ENCODE peak calls at places on chromosomes 6 and 20, in six cellular contexts. Z, N, M, G, U and Y are unnamed samples.

GRCh38 chr6:88680654-88681053 is 282.8 kb downstream of the RNGTT start:
- DNase-seq in Z (no peak), N (no peak), U (no peak), G (no peak), M (no peak), Y (no peak)

GRCh38 chr20:5919634-5920544 is 30.4 kb downstream of the TRMT6 start:
- DNase-seq in G (no peak), M (no peak), Z (no peak), U (no peak), N (peak), Y (no peak)

GRCh38 chr20:61725145-61725544 is 340.5 kb downstream of the TAF4 start:
- DNase-seq in U (no peak), N (no peak), Z (no peak), G (no peak), M (no peak), Y (peak)

GRCh38 chr20:18738055-18738454 is 75.5 kb upstream of the SCP2D1 start:
- DNase-seq in Z (no peak), G (no peak), U (no peak), N (peak), M (peak), Y (no peak)

GRCh38 chr6:5020142-5020541 is 16.3 kb upstream of the RPP40 start:
- DNase-seq in G (no peak), U (no peak), M (no peak), Z (no peak), N (no peak), Y (no peak)

GRCh38 chr6:155126727-155127439 is 131.8 kb downstream of the TIAM2 start:
- DNase-seq in Z (no peak), U (no peak), M (peak), G (peak), N (no peak), Y (no peak)

GRCh38 chr6:11263185-11263817 is 30.8 kb upstream of the NEDD9 start:
- DNase-seq in M (peak), U (no peak), Z (peak), N (peak), G (no peak), Y (peak)

GRCh38 chr6:137248702-137249101 is 29.5 kb upstream of the IFNGR1 start:
- DNase-seq in G (no peak), N (no peak), M (no peak), U (no peak), Z (no peak), Y (no peak)

GRCh38 chr20:47298624-47299023 is 57.9 kb downstream of the ZMYND8 start:
- DNase-seq in Z (no peak), N (no peak), G (no peak), M (no peak), U (no peak), Y (no peak)

GRCh38 chr20:62792940-62793756 is 3.1 kb upstream of the MRGBP start:
- DNase-seq in Z (no peak), M (no peak), U (no peak), N (no peak), G (no peak), Y (no peak)

GRCh38 chr6:15874821-15875220 is 212.0 kb upstream of the DTNBP1 start:
- DNase-seq in M (no peak), N (no peak), G (no peak), U (no peak), Z (no peak), Y (no peak)

GRCh38 chr6:53483423-53484353 is 61.2 kb downstream of the GCLC start:
- DNase-seq in U (peak), Z (no peak), N (no peak), M (no peak), G (no peak), Y (peak)

GRCh38 chr6:3722211-3722621 is 29.3 kb downstream of the PXDC1 start:
- DNase-seq in N (no peak), G (no peak), U (no peak), Z (no peak), M (no peak), Y (no peak)

GRCh38 chr6:43890197-43891062 is 120.4 kb downstream of the VEGFA start:
- DNase-seq in U (no peak), Z (no peak), M (no peak), G (no peak), N (no peak), Y (no peak)

GRCh38 chr6:53216301-53216700 is 67.7 kb upstream of the GCM1 start:
- DNase-seq in N (no peak), G (no peak), U (no peak), M (no peak), Z (no peak), Y (no peak)

GRCh38 chr6:142926494-142927273 is 18.3 kb downstream of the HIVEP2 start:
- DNase-seq in U (peak), Z (peak), M (peak), N (no peak), G (peak), Y (peak)

GRCh38 chr6:25301358-25301757 is 22.2 kb downstream of the CARMIL1 start:
- DNase-seq in G (no peak), N (no peak), M (no peak), Z (no peak), U (no peak), Y (no peak)

GRCh38 chr20:18973499-18974173 is 160.1 kb downstream of the SCP2D1 start:
- DNase-seq in N (no peak), G (no peak), U (no peak), M (no peak), Z (no peak), Y (no peak)

GRCh38 chr20:32358883-32359632 is 927 bp downstream of the ASXL1 start:
- DNase-seq in N (no peak), M (peak), Z (peak), U (peak), G (peak), Y (peak)

GRCh38 chr6:142075516-142076101 is 57.1 kb upstream of the GJE1 start:
- DNase-seq in U (no peak), G (no peak), N (no peak), Z (no peak), M (no peak), Y (no peak)

GRCh38 chr6:167757291-167757690 is 69.4 kb upstream of the AFDN start:
- DNase-seq in N (no peak), M (no peak), U (no peak), Z (no peak), G (no peak), Y (no peak)

GRCh38 chr6:82818727-82819126 is 246.9 kb downstream of the UBE3D start:
- DNase-seq in G (no peak), Z (no peak), N (peak), M (no peak), U (no peak), Y (no peak)

GRCh38 chr20:33499347-33499746 is 9.5 kb downstream of the CBFA2T2 start:
- DNase-seq in N (no peak), Z (no peak), M (no peak), U (no peak), G (peak), Y (no peak)

GRCh38 chr6:148521586-148521985 is 178.9 kb downstream of the SASH1 start:
- DNase-seq in N (peak), U (no peak), G (no peak), M (no peak), Z (no peak), Y (no peak)

GRCh38 chr6:114439414-114439813 is 96.6 kb upstream of the HS3ST5 start:
- DNase-seq in M (no peak), N (no peak), Z (no peak), U (no peak), G (no peak), Y (no peak)

GRCh38 chr6:16270178-16270794 is 31.9 kb downstream of the GMPR start:
- DNase-seq in G (no peak), Z (no peak), U (no peak), M (no peak), N (no peak), Y (no peak)

GRCh38 chr20:52056203-52057062 is 135.1 kb downstream of the ZFP64 start:
- DNase-seq in Z (no peak), N (peak), U (no peak), M (no peak), G (no peak), Y (no peak)

GRCh38 chr6:25981529-25982263 is 19.1 kb downstream of the TRIM38 start:
- DNase-seq in U (no peak), M (no peak), G (no peak), Z (no peak), N (no peak), Y (no peak)

GRCh38 chr6:31293343-31293742 is 21.5 kb upstream of the HLA-C start:
- DNase-seq in M (peak), G (no peak), N (no peak), U (no peak), Z (no peak), Y (no peak)

GRCh38 chr6:16355699-16356481 is 117.5 kb downstream of the GMPR start:
- DNase-seq in U (no peak), M (no peak), Z (no peak), G (no peak), N (no peak), Y (no peak)

GRCh38 chr6:51429042-51429712 is 610.5 kb downstream of the TFAP2B start:
- DNase-seq in M (no peak), U (no peak), N (no peak), Z (no peak), G (no peak), Y (no peak)

GRCh38 chr6:42898891-42899361 is 16.9 kb upstream of the PTCRA start:
- DNase-seq in N (no peak), U (no peak), G (no peak), Z (peak), M (peak), Y (peak)

GRCh38 chr20:32830437-32830836 is 10.7 kb downstream of the MAPRE1 start:
- DNase-seq in Z (peak), M (peak), G (no peak), U (no peak), N (no peak), Y (no peak)

GRCh38 chr20:36991708-36992107 is 40.2 kb upstream of the SAMHD1 start:
- DNase-seq in M (no peak), U (no peak), G (no peak), Z (no peak), N (no peak), Y (no peak)

GRCh38 chr6:109092074-109092473 is 2.6 kb downstream of the SESN1 start:
- DNase-seq in Z (no peak), N (no peak), G (no peak), U (no peak), M (no peak), Y (no peak)

GRCh38 chr6:16698988-16699868 is 62.0 kb downstream of the ATXN1 start:
- DNase-seq in Z (no peak), M (peak), U (no peak), G (no peak), N (no peak), Y (no peak)

GRCh38 chr20:48052492-48052870 is 267.2 kb upstream of the SULF2 start:
- DNase-seq in G (no peak), N (no peak), Z (no peak), U (no peak), M (peak), Y (no peak)

GRCh38 chr6:166005401-166005845 is 162.2 kb downstream of the TBXT start:
- DNase-seq in N (no peak), M (peak), Z (no peak), U (no peak), G (no peak), Y (peak)

GRCh38 chr6:145077382-145077781 is 657.9 kb downstream of the EPM2A start:
- DNase-seq in G (no peak), M (no peak), N (no peak), U (no peak), Z (no peak), Y (no peak)
- TF ChIP-seq CTCF in G (no peak), M (no peak), N (no peak), U (no peak), Z (no peak), Y (no peak)

GRCh38 chr6:27281569-27281968 is 30.5 kb downstream of the POM121L2 start:
- DNase-seq in M (no peak), N (no peak), U (no peak), G (no peak), Z (no peak), Y (no peak)
- TF ChIP-seq CTCF in M (no peak), N (no peak), U (no peak), G (no peak), Z (no peak), Y (no peak)

DNA sequence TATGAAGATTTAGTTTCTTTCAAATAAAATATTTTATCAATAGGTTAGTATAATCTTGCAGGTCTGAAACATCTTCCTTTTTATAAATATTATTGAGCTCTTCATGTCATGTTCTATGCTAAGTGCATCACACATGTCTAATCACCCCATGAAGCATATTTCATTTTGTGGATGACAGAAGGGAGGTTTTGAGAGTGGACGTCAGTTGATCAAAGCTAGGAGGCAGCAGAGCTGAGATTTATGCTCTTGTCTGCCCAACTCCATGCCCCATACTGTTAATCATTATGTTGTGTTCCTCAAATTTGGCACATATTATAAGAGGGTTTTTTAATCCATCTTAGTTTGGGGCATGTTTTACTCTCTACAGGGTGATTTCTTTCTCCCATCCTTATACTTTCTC is 22.7 kb downstream of the DSE start:
- DNase-seq in G (peak), Z (no peak), M (no peak), U (no peak), N (no peak), Y (no peak)
- TF ChIP-seq CTCF in G (peak), Z (no peak), M (no peak), U (no peak), N (peak), Y (no peak)

GRCh38 chr6:130076512-130076911 is 58.1 kb downstream of the L3MBTL3 start:
- DNase-seq in N (no peak), G (no peak), Z (no peak), U (no peak), M (peak), Y (no peak)
- TF ChIP-seq CTCF in N (no peak), G (peak), Z (no peak), U (no peak), M (peak), Y (no peak)

DNA sequence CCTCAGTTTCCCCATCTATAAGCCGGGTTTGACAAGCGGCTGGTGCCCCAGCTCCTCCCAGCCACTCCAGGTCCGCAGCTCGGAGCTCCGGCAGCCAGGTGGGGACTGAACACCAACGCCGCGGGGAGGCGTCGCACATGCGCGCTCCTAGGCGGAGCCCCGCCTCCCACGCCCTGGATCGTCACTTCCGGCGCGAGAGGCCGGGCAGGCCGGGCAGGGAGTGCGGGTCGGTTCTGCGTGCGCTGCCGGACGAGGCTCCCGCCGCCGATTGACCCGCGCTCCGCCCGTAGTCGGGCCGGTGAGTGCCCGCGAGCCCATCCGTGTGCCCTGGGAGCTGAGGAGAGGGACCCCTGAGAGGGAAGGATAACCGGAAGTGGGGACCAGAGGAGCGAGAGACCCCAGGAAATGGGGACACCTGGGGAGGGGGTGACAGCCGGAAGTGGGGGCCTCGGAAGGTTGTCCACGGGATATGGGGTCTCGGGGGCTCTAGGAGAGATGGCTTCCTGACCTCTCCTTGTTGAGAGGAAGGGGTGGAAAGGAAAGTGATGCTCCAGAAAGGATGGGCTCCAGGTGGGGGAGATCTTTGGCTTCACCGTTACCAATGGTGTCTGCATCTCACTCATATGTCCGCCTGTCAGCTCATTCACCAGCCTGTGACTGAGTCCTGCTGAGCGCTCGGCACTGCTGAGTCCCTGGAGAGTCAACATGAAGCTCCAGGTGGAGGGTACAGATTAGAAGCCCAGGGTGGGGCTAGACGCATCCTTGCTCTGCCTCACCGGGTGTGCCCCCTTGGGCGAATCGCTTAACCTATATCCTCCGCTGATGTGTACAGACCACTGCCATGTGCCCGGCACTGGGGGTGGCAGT is at the start of gene TTPAL:
- DNase-seq in Z (peak), M (peak), G (peak), N (peak), U (peak), Y (peak)
- TF ChIP-seq CTCF in Z (peak), M (peak), G (peak), N (peak), U (peak), Y (peak)

GRCh38 chr20:4289875-4290274 is 274.5 kb upstream of the RNF24 start:
- DNase-seq in G (no peak), U (no peak), N (no peak), Z (no peak), M (no peak), Y (no peak)
- TF ChIP-seq CTCF in G (peak), U (no peak), N (peak), Z (no peak), M (no peak), Y (no peak)

DNA sequence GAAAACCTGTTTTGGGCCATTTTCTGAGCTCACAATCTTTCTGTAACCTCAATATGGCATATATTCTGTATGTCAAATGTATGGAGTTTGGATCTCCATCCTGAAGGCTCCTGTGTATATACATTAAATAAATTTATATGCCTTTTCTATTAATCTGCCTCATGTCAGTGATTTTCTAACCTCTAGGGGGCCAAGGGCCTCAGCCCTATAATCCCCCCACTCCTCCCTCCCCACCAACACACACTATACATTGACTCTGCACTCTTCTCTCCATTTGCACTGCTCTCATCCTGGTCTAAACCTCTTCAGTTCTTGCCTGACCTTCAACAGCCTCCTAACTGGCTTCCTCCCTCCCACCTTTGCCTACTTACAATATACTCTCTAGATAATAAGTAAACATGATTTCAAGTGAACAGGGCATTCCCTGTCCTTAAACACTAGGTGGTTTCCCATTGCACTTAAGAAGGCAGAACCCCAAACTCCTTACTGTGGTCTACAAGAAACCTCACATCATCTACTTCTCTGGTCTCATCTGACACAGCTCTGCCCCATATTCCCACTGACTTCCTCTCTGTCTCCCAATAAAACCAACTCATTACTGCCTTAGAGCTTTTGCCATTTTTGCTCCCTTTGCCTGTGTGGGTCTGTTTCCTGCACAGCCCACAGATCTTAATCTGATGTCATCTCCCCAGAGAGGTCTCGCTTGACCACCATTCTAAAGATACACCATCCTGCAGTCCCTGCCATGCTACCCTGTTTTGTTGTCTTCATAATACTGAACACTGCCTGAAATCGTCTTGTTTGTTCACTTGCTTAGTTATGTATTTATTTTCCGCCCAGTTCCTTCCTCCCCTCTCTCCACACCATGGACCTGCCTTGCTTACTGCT is 213.7 kb downstream of the SYNE1 start:
- DNase-seq in U (no peak), Z (no peak), M (no peak), N (no peak), G (no peak), Y (no peak)
- TF ChIP-seq CTCF in U (no peak), Z (no peak), M (no peak), N (no peak), G (no peak), Y (no peak)

DNA sequence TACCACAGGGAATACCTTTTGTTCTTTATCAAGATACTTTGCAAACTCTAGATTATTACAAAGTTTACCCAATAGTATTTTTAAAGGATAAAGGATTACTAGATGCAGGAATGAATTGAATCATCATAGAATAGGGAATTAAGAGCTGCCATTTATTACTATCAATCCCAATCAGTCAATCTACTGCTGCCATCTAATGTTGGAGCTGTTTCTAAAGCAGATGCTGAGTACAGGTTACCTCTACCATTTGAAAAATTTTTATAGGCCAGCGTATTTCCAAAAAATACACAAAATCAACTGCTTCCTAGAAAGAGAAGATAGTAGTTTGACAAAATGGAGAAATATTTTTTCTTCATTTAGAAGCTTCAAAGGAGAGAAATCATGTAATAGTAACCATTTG is 520.4 kb downstream of the ADGRB3 start:
- DNase-seq in Z (no peak), G (no peak), U (no peak), N (no peak), M (no peak), Y (no peak)
- TF ChIP-seq CTCF in Z (no peak), G (no peak), U (no peak), N (no peak), M (no peak), Y (no peak)